ENCODE peak calls at places on chromosomes 1 and 21, in five cellular contexts. W is fibroblast of lung, S is thyroid gland, O is aorta, Y is suprapubic skin. U is an unnamed sample.

GRCh38 chr1:201450721-201451291 is 18.2 kb downstream of the PHLDA3 start:
- DNase-seq in Y (no peak), O (peak), S (peak), W (peak), U (peak)

GRCh38 chr1:19467199-19468187 is 17.8 kb downstream of the CAPZB start:
- DNase-seq in S (no peak), O (no peak), Y (no peak), W (no peak), U (no peak)

GRCh38 chr1:186155594-186155993 is 219.5 kb downstream of the TPR start:
- DNase-seq in O (no peak), W (peak), Y (no peak), S (no peak), U (no peak)

GRCh38 chr1:1162597-1163537 is 10.8 kb upstream of the TTLL10 start:
- DNase-seq in W (no peak), Y (no peak), S (peak), O (no peak), U (no peak)

GRCh38 chr1:211825990-211826389 is 4.6 kb downstream of the LPGAT1 start:
- DNase-seq in Y (no peak), O (no peak), W (peak), S (no peak), U (no peak)

GRCh38 chr1:63318255-63319068 is 3.9 kb upstream of the FOXD3 start:
- DNase-seq in S (no peak), W (no peak), O (no peak), Y (no peak), U (no peak)

GRCh38 chr1:163071381-163072255 is 2.5 kb downstream of the RGS4 start:
- DNase-seq in S (peak), Y (no peak), O (peak), W (peak), U (peak)

GRCh38 chr1:84478876-84479868 is at the start of gene RPF1:
- DNase-seq in O (peak), Y (peak), S (peak), W (peak), U (peak)

GRCh38 chr1:191901651-191902050 is 256.6 kb upstream of the RGS18 start:
- DNase-seq in S (no peak), W (no peak), Y (no peak), O (no peak), U (no peak)

GRCh38 chr1:232509570-232509969 is 120.4 kb downstream of the SIPA1L2 start:
- DNase-seq in Y (no peak), O (no peak), W (peak), S (no peak), U (no peak)

GRCh38 chr21:42125571-42126544 is 54.7 kb downstream of the UMODL1 start:
- DNase-seq in S (peak), O (no peak), W (peak), Y (no peak), U (no peak)

GRCh38 chr1:24415910-24416665 is 486 bp downstream of the NIPAL3 start:
- DNase-seq in S (peak), Y (no peak), O (no peak), W (peak), U (no peak)

GRCh38 chr21:45403825-45404725 is 890 bp upstream of the COL18A1 start:
- DNase-seq in Y (no peak), O (peak), W (peak), S (peak), U (no peak)

GRCh38 chr1:202806845-202807366 is 1.3 kb downstream of the KDM5B start:
- DNase-seq in Y (no peak), O (peak), W (peak), S (peak), U (no peak)

GRCh38 chr1:205933672-205934618 is 9.3 kb downstream of the SLC26A9 start:
- DNase-seq in W (peak), Y (no peak), S (peak), O (peak), U (no peak)

GRCh38 chr21:36027352-36027751 is 33.0 kb downstream of the SETD4 start:
- DNase-seq in S (no peak), Y (peak), W (peak), O (no peak), U (no peak)

GRCh38 chr21:38269567-38269917 is 12.8 kb downstream of the KCNJ15 start:
- DNase-seq in Y (no peak), S (peak), O (no peak), W (no peak), U (no peak)

GRCh38 chr1:167854184-167854583 is 59.8 kb downstream of the ADCY10 start:
- DNase-seq in W (no peak), O (no peak), S (no peak), Y (no peak), U (no peak)

GRCh38 chr1:38559180-38559874 is 300.2 kb downstream of the RRAGC start:
- DNase-seq in W (no peak), S (peak), O (no peak), Y (no peak), U (no peak)

GRCh38 chr1:81549588-81550127 is 251.1 kb upstream of the ADGRL2 start:
- DNase-seq in S (no peak), Y (no peak), W (peak), O (no peak), U (no peak)

GRCh38 chr1:166064951-166065350 is 101.8 kb downstream of the FAM78B start:
- DNase-seq in W (no peak), S (no peak), O (no peak), Y (no peak), U (no peak)

GRCh38 chr1:27476222-27476621 is 13.7 kb downstream of the WASF2 start:
- DNase-seq in Y (no peak), W (no peak), O (no peak), S (no peak), U (no peak)

GRCh38 chr1:76998582-76999189 is 131.4 kb downstream of the ST6GALNAC5 start:
- DNase-seq in Y (no peak), S (no peak), W (peak), O (no peak), U (no peak)

GRCh38 chr1:22710688-22711024 is at the start of gene EPHB2:
- DNase-seq in Y (no peak), W (peak), O (peak), S (peak), U (no peak)

GRCh38 chr21:16082038-16082816 is 352.4 kb downstream of the USP25 start:
- DNase-seq in O (no peak), Y (no peak), W (no peak), S (no peak), U (no peak)

GRCh38 chr1:181263444-181263843 is 174.9 kb downstream of the IER5 start:
- DNase-seq in S (no peak), W (no peak), Y (no peak), O (no peak), U (no peak)

GRCh38 chr1:100575406-100575805 is 37.5 kb downstream of the GPR88 start:
- DNase-seq in S (no peak), O (no peak), Y (no peak), W (no peak), U (no peak)

GRCh38 chr1:245663841-245664240 is 509.1 kb downstream of the KIF26B start:
- DNase-seq in W (no peak), O (no peak), Y (no peak), S (no peak), U (no peak)

GRCh38 chr1:206949641-206950040 is 3.4 kb upstream of the PIGR start:
- DNase-seq in Y (no peak), W (no peak), S (no peak), O (no peak), U (no peak)

GRCh38 chr1:29515188-29515955 is 279.1 kb downstream of the PTPRU start:
- DNase-seq in S (no peak), W (no peak), Y (peak), O (no peak), U (peak)

GRCh38 chr1:199002670-199003069 is 363.8 kb downstream of the PTPRC start:
- DNase-seq in S (no peak), W (no peak), O (no peak), Y (no peak), U (no peak)

GRCh38 chr1:1577367-1578011 is 2.8 kb upstream of the SSU72 start:
- DNase-seq in O (no peak), W (no peak), Y (no peak), S (no peak), U (no peak)

GRCh38 chr1:23168462-23169218 is at the start of gene LUZP1:
- DNase-seq in Y (peak), W (peak), O (peak), S (peak), U (peak)

GRCh38 chr1:58814251-58815068 is 30.6 kb upstream of the JUN start:
- DNase-seq in S (peak), W (peak), O (peak), Y (peak), U (peak)

GRCh38 chr21:34367320-34367935 is 3.6 kb downstream of the KCNE2 start:
- DNase-seq in Y (peak), O (no peak), W (peak), S (peak), U (peak)

GRCh38 chr1:88169144-88169543 is 514.9 kb upstream of the PKN2 start:
- DNase-seq in O (no peak), W (no peak), S (no peak), Y (no peak), U (no peak)

GRCh38 chr1:1083181-1084027 is 9.3 kb upstream of the RNF223 start:
- DNase-seq in Y (peak), O (peak), W (no peak), S (no peak), U (peak)

GRCh38 chr1:154970631-154971340 is at the start of gene SHC1:
- DNase-seq in S (peak), Y (peak), O (peak), W (peak), U (peak)

GRCh38 chr1:154969741-154970452 is 650 bp downstream of the SHC1 start:
- DNase-seq in S (peak), Y (no peak), W (no peak), O (peak), U (no peak)

GRCh38 chr1:154969246-154969645 is 1.3 kb downstream of the SHC1 start:
- DNase-seq in W (no peak), Y (no peak), O (no peak), S (no peak), U (no peak)

GRCh38 chr1:154967331-154967950 is 3.1 kb downstream of the SHC1 start:
- DNase-seq in Y (no peak), O (no peak), W (no peak), S (no peak), U (no peak)

GRCh38 chr1:154968731-154969130 is 1.8 kb downstream of the SHC1 start:
- DNase-seq in S (no peak), W (no peak), O (no peak), Y (no peak), U (no peak)
- H3K27ac ChIP-seq in S (peak), W (peak), O (no peak), Y (peak), U (peak)

DNA sequence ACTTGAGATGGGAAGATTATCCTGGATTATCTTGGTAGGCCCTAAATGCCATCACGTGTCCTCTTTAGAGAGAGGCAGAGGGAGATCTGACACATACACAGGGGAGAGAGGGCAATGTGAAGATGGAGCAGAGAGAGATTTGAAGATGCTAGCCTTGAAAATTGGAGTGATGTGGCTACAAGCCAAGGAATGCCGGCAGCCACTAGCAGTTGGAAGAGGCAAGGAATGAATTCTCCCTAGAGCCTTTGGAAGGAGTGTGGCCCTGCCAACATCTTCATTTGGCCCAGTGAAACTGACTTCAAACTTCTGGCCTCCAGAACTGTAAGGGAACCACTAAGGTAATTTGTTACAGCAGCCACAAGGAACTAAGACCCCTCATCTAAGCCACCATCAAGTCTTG is 8.9 kb upstream of the CAMTA1 start:
- DNase-seq in O (no peak), Y (no peak), S (no peak), W (no peak), U (peak)
- H3K27ac ChIP-seq in O (no peak), Y (no peak), S (no peak), W (no peak), U (no peak)

DNA sequence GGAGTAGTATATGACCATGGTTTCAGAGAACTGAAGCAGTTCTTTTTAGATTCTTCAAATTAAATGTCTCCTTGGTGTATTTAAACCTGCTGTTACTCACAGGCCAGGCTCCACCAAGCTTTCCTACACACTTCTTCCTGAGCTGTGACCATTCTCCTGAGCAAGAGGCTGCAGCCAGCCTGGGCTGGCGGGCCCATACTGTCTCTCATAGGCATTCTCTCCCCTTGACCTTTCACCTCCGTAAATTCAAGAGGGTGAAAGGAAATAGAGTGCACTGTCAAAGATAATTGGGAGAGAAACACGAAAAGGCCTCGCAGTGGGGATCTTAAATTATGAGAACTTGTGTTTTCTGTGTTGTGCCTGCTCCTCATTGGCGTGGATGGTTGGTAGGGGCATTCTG is 2.3 kb downstream of the ARF1 start:
- DNase-seq in O (no peak), S (no peak), W (no peak), Y (no peak), U (no peak)
- H3K27ac ChIP-seq in O (no peak), S (no peak), W (peak), Y (peak), U (peak)

DNA sequence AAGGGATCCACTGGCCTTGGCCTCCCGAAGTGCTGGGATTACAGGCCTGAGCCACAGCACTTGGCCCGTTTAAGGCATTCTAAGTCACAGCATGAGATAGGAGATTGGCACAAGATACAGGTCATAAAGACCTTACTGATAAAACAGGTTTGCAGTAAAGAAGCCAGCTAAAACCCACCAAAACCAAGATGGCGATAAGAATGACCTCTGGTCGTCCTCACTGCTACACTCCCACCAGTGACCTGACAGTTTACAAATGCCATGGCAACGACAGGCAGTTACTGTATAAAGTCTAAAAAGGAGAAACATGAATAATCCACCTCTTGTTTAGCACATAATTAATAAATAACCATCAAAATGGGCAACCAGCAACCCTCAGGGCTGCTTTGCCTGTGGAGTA is 33.3 kb upstream of the RCC2 start:
- DNase-seq in O (no peak), W (no peak), Y (no peak), S (no peak), U (no peak)
- H3K27ac ChIP-seq in O (no peak), W (no peak), Y (no peak), S (no peak), U (no peak)